ENCODE peak calls at places on chromosome 20, in four cellular contexts. D is GM23248, R is astrocyte, N is kidney. B is an unnamed sample.

GRCh38 chr20:51512645-51513044 is 29.9 kb downstream of the NFATC2 start:
- DNase-seq in N (no peak), R (no peak), D (no peak), B (peak)

GRCh38 chr20:42795399-42795798 is 394.3 kb downstream of the PTPRT start:
- DNase-seq in D (no peak), R (no peak), N (peak), B (no peak)

GRCh38 chr20:56400001-56400640 is 7.7 kb downstream of the CSTF1 start:
- DNase-seq in R (peak), D (peak), N (no peak), B (peak)

GRCh38 chr20:51800769-51801219 is 1.5 kb downstream of the SALL4 start:
- DNase-seq in D (peak), N (no peak), R (no peak), B (peak)

GRCh38 chr20:61449057-61449456 is 197.0 kb downstream of the CDH4 start:
- DNase-seq in D (no peak), N (no peak), R (no peak), B (no peak)

GRCh38 chr20:35200255-35200654 is 26.2 kb upstream of the MMP24 start:
- DNase-seq in D (peak), N (no peak), R (peak), B (peak)

GRCh38 chr20:47718398-47718797 is 66.9 kb downstream of the SULF2 start:
- DNase-seq in N (peak), D (no peak), R (no peak), B (no peak)

GRCh38 chr20:17747431-17747846 is 47.7 kb downstream of the BANF2 start:
- DNase-seq in R (peak), D (peak), N (no peak), B (peak)

GRCh38 chr20:8299921-8300320 is 167.9 kb downstream of the PLCB1 start:
- DNase-seq in R (peak), D (peak), N (no peak), B (no peak)

GRCh38 chr20:57378646-57379262 is 12.4 kb upstream of the RBM38 start:
- DNase-seq in R (no peak), D (no peak), N (no peak), B (no peak)

GRCh38 chr20:37095108-37095608 is 639 bp downstream of the RBL1 start:
- DNase-seq in R (no peak), D (peak), N (no peak), B (peak)

GRCh38 chr20:23179766-23180403 is 93.8 kb upstream of the CD93 start:
- DNase-seq in R (no peak), D (peak), N (no peak), B (no peak)

GRCh38 chr20:45833030-45833882 is at the start of gene SNX21:
- DNase-seq in N (peak), D (peak), R (peak), B (peak)

GRCh38 chr20:47305667-47306066 is 50.8 kb downstream of the ZMYND8 start:
- DNase-seq in R (no peak), D (no peak), N (no peak), B (no peak)

GRCh38 chr20:48098099-48098498 is 312.8 kb upstream of the SULF2 start:
- DNase-seq in R (no peak), N (no peak), D (peak), B (no peak)

GRCh38 chr20:46251211-46251673 is 57.1 kb downstream of the CDH22 start:
- DNase-seq in D (peak), R (no peak), N (no peak), B (no peak)

GRCh38 chr20:10125757-10126156 is 91.0 kb downstream of the ANKEF1 start:
- DNase-seq in N (no peak), D (peak), R (peak), B (no peak)

GRCh38 chr20:11204926-11205768 is 531.3 kb upstream of the JAG1 start:
- DNase-seq in N (no peak), D (peak), R (peak), B (peak)

GRCh38 chr20:20184149-20184548 is 131.8 kb downstream of the CFAP61 start:
- DNase-seq in R (no peak), D (peak), N (no peak), B (no peak)

GRCh38 chr20:33862709-33863403 is 51.7 kb downstream of the CHMP4B start:
- DNase-seq in R (peak), D (peak), N (peak), B (peak)

GRCh38 chr20:21234816-21235215 is 68.3 kb upstream of the XRN2 start:
- DNase-seq in D (no peak), N (no peak), R (no peak), B (no peak)

GRCh38 chr20:46994341-46994740 is 99.7 kb downstream of the EYA2 start:
- DNase-seq in N (no peak), R (no peak), D (no peak), B (no peak)

GRCh38 chr20:54151511-54152226 is 22.1 kb downstream of the CYP24A1 start:
- DNase-seq in D (no peak), R (no peak), N (no peak), B (no peak)
- H3K9ac ChIP-seq in D (no peak), R (no peak), N (no peak), B (no peak)

GRCh38 chr20:49187330-49188100 is 619 bp downstream of the STAU1 start:
- DNase-seq in D (peak), R (no peak), N (peak), B (peak)
- H3K9ac ChIP-seq in D (peak), R (peak), N (peak), B (peak)

GRCh38 chr20:14337400-14338171 is at the start of gene FLRT3:
- DNase-seq in N (peak), R (peak), D (peak), B (peak)
- H3K9ac ChIP-seq in N (peak), R (peak), D (peak), B (peak)

GRCh38 chr20:32585011-32585518 is at the start of gene NOL4L:
- DNase-seq in D (peak), R (no peak), N (no peak), B (peak)
- H3K9ac ChIP-seq in D (no peak), R (no peak), N (no peak), B (peak)

GRCh38 chr20:62805711-62806382 is 1.2 kb downstream of the OGFR start:
- DNase-seq in D (no peak), N (no peak), R (no peak), B (peak)
- H3K9ac ChIP-seq in D (peak), N (peak), R (peak), B (peak)

GRCh38 chr20:24236204-24236603 is 233.2 kb upstream of the SYNDIG1 start:
- DNase-seq in N (no peak), R (no peak), D (no peak), B (no peak)

GRCh38 chr20:24236963-24237362 is 232.5 kb upstream of the SYNDIG1 start:
- DNase-seq in D (no peak), R (no peak), N (no peak), B (no peak)

GRCh38 chr20:24245093-24245492 is 224.3 kb upstream of the SYNDIG1 start:
- DNase-seq in D (no peak), R (no peak), N (no peak), B (no peak)

GRCh38 chr20:24242763-24243162 is 226.7 kb upstream of the SYNDIG1 start:
- DNase-seq in N (no peak), D (no peak), R (no peak), B (no peak)

GRCh38 chr20:24241466-24241865 is 228.0 kb upstream of the SYNDIG1 start:
- DNase-seq in D (no peak), R (no peak), N (no peak), B (no peak)
- H3K9ac ChIP-seq in D (no peak), R (no peak), N (no peak), B (no peak)